ENCODE peak calls at places on chromosomes 12 and 14, in ten cellular contexts. Q is stomach, P is suprapubic skin, N is tibial nerve, S is HepG2, D is esophagus muscularis mucosa, L is A549, T is K562, Z is upper lobe of left lung, O is ovary. Y is an unnamed sample.

GRCh38 chr12:65685514-65685913 is 138.8 kb upstream of the HMGA2 start:
- DNase-seq in Q (no peak), P (no peak), N (no peak), S (peak; percentile 24), D (no peak), L (peak; percentile 32), T (peak; percentile 34), Z (no peak), O (no peak), Y (no peak)

GRCh38 chr12:126617312-126617711 is 1552.1 kb downstream of the AACS start:
- DNase-seq in Q (no peak), P (no peak), N (no peak), S (no peak), D (no peak), L (peak; percentile 11), T (peak; percentile 8), Z (no peak), O (no peak), Y (no peak)

GRCh38 chr12:92649511-92650227 is 53.1 kb upstream of the PLEKHG7 start:
- DNase-seq in Q (peak; percentile 46), P (no peak), N (no peak), S (peak; percentile 59), D (no peak), L (peak; percentile 93), T (peak; percentile 77), Z (peak; percentile 73), O (peak; percentile 61), Y (peak; percentile 55)

GRCh38 chr14:76998777-76999366 is 29.6 kb downstream of the IRF2BPL start:
- DNase-seq in Q (peak; percentile 78), P (no peak), N (no peak), S (peak; percentile 38), D (no peak), L (no peak), T (no peak), Z (peak; percentile 52), O (no peak), Y (no peak)

GRCh38 chr12:6843118-6843902 is 2.6 kb downstream of the GNB3 start:
- DNase-seq in Q (no peak), P (no peak), N (no peak), S (no peak), D (no peak), L (no peak), T (peak; percentile 77), Z (no peak), O (no peak), Y (peak; percentile 10)

GRCh38 chr12:56781726-56782125 is 18.6 kb downstream of the HSD17B6 start:
- DNase-seq in Q (no peak), P (no peak), N (no peak), S (no peak), D (no peak), L (no peak), T (no peak), Z (no peak), O (no peak), Y (no peak)

GRCh38 chr14:40983604-40984003 is 623.1 kb upstream of the LRFN5 start:
- DNase-seq in Q (no peak), P (no peak), N (no peak), S (no peak), D (no peak), L (no peak), T (no peak), Z (no peak), O (no peak), Y (no peak)

GRCh38 chr14:79661762-79662161 is 549.5 kb downstream of the DIO2 start:
- DNase-seq in Q (no peak), P (no peak), N (no peak), S (no peak), D (no peak), L (no peak), T (no peak), Z (no peak), O (no peak), Y (no peak)

GRCh38 chr12:46149905-46150304 is 118.9 kb downstream of the SLC38A1 start:
- DNase-seq in Q (no peak), P (no peak), N (no peak), S (no peak), D (no peak), L (no peak), T (no peak), Z (no peak), O (no peak), Y (no peak)

GRCh38 chr12:46154221-46154975 is 114.4 kb downstream of the SLC38A1 start:
- DNase-seq in Q (no peak), P (no peak), N (no peak), S (no peak), D (no peak), L (peak; percentile 64), T (no peak), Z (no peak), O (no peak), Y (no peak)

GRCh38 chr12:46150735-46151134 is 118.1 kb downstream of the SLC38A1 start:
- DNase-seq in Q (no peak), P (no peak), N (no peak), S (no peak), D (no peak), L (no peak), T (no peak), Z (no peak), O (no peak), Y (no peak)

GRCh38 chr12:46152456-46152855 is 116.4 kb downstream of the SLC38A1 start:
- DNase-seq in Q (no peak), P (no peak), N (no peak), S (no peak), D (no peak), L (no peak), T (no peak), Z (no peak), O (no peak), Y (no peak)

DNA sequence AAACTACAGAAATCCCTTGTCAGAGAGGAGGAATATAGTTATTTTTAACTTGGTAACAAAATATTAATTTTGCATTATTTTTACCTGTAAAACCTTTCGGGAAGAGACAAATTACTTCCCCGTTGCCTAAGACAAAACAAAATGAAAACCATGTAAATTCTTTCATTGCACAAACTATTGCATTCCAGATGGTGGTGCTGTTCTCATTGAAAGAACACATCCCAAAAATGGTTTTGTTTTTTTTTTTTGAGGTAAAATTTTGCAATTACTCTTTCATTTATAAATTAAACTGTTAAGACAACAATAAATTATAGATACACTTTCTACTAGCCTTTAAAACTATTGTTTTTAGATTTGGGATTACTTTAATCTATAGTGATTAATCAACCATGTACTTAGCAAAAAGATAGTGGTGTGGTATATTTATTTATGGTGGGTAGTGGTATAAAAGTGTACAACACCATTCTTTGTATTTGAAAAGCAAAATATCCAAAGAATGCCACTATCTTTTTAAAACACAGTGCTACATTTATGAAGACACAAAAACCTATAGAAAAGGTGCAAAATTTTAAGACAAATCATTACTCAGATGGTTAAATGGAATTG is 115.5 kb downstream of the SLC38A1 start:
- DNase-seq in Q (no peak), P (no peak), N (no peak), S (peak; percentile 7), D (no peak), L (peak; percentile 49), T (peak; percentile 16), Z (no peak), O (no peak), Y (no peak)
- TF ChIP-seq EP300 in Q (no peak), P (no peak), N (no peak), S (no peak), D (no peak), L (no peak), T (no peak), Z (no peak), O (no peak), Y (no peak)

GRCh38 chr14:96149131-96149530 is 55.5 kb upstream of the BDKRB2 start:
- DNase-seq in Q (no peak), P (no peak), N (no peak), S (no peak), D (no peak), L (no peak), T (no peak), Z (no peak), O (no peak), Y (no peak)

GRCh38 chr14:96150214-96150613 is 54.4 kb upstream of the BDKRB2 start:
- DNase-seq in Q (no peak), P (no peak), N (no peak), S (no peak), D (no peak), L (no peak), T (no peak), Z (no peak), O (no peak), Y (no peak)

GRCh38 chr14:96154900-96155299 is 49.7 kb upstream of the BDKRB2 start:
- DNase-seq in Q (no peak), P (no peak), N (no peak), S (no peak), D (no peak), L (no peak), T (no peak), Z (no peak), O (no peak), Y (no peak)

GRCh38 chr14:96151242-96151641 is 53.4 kb upstream of the BDKRB2 start:
- DNase-seq in Q (no peak), P (peak; percentile 11), N (no peak), S (no peak), D (no peak), L (no peak), T (no peak), Z (no peak), O (no peak), Y (no peak)

GRCh38 chr14:96153003-96153402 is 51.6 kb upstream of the BDKRB2 start:
- DNase-seq in Q (no peak), P (no peak), N (no peak), S (no peak), D (no peak), L (no peak), T (no peak), Z (no peak), O (no peak), Y (no peak)
- TF ChIP-seq EP300 in Q (no peak), P (no peak), N (no peak), S (no peak), D (no peak), L (no peak), T (no peak), Z (no peak), O (no peak), Y (no peak)

GRCh38 chr12:52191841-52192791 is at the start of gene KRT80:
- DNase-seq in Q (peak; percentile 89), P (peak; percentile 91), N (peak; percentile 76), S (peak; percentile 86), D (peak; percentile 94), L (peak; percentile 99), T (no peak), Z (peak; percentile 92), O (peak; percentile 88), Y (peak; percentile 84)
- TF ChIP-seq EP300 in Q (peak; percentile 54), P (peak; percentile 61), N (peak; percentile 88), S (no peak), D (no peak), L (peak; percentile 80), T (no peak), Z (no peak), O (no peak), Y (no peak)

DNA sequence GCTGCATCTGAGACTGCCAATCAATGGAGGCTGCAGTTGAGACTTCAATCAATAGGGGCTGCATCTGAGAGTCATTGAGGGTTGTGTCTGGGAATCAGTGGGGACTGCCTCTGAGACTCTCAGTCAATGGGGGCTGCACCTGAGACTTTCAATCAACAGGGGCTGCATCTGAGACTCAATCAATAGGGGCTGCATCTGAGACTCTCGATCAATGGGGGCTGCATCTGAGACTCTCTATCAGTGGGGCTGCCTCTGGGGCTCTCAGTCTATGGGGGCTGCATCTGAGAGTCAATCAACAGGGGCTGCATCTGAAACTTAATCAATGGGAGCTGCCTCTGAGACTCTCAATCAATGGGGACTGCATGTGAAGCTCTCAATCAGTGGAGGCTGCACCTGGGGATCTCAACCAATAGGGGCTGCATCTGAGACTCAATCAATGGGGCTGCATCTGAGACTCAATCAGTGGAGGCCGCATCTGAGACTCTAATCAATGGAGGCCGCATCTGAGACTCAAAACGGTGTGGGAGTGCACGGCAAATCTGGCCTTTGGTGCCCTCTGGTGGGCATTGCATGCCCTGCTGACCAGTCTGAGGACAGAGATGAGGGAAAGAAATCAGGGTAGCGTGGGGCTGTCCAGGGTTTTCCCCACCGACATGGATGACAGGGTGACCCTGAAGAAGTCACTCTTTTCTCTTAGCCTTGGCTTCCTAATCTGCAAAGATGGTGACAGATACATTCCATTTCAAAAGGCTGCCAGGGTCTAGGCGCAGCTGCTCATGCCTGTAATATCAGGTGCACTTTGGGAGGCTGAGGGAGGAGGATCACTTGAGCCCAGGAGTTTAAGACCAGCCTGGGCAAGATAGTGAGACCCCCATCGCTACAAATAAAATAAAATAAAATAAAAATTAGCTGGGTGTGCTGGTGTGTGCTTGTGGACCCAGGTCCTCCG is 41.3 kb upstream of the EIF5 start:
- DNase-seq in Q (peak; percentile 84), P (no peak), N (peak; percentile 67), S (peak; percentile 44), D (no peak), L (peak; percentile 71), T (peak; percentile 80), Z (peak; percentile 75), O (peak; percentile 81), Y (peak; percentile 84)
- TF ChIP-seq EP300 in Q (no peak), P (no peak), N (no peak), S (no peak), D (no peak), L (no peak), T (no peak), Z (no peak), O (no peak), Y (no peak)